ENCODE peak calls at places on chromosomes 11 and 22, in six cellular contexts. V is HepG2, J is H1, P is HL-60, T is K562, R is SK-N-SH. O is an unnamed sample.

GRCh38 chr22:29816128-29816527 is 21.9 kb downstream of the ASCC2 start:
- DNase-seq in R (no peak), V (no peak), T (no peak), P (no peak), J (no peak), O (no peak)

GRCh38 chr22:27828214-27828587 is 26.6 kb upstream of the MN1 start:
- DNase-seq in T (no peak), J (no peak), R (no peak), V (no peak), P (no peak), O (no peak)

GRCh38 chr11:61964941-61965282 is 2.5 kb downstream of the FTH1 start:
- DNase-seq in R (no peak), J (no peak), P (no peak), V (no peak), T (no peak), O (no peak)

GRCh38 chr11:128093689-128094088 is 493.7 kb downstream of the ETS1 start:
- DNase-seq in R (no peak), J (no peak), T (no peak), P (no peak), V (no peak), O (no peak)

GRCh38 chr11:62505112-62505783 is 41.4 kb downstream of the AHNAK start:
- DNase-seq in R (no peak), J (peak; percentile 74), T (peak; percentile 65), V (no peak), P (no peak), O (no peak)

GRCh38 chr11:94933225-94934130 is 39.9 kb downstream of the CWC15 start:
- DNase-seq in J (no peak), T (no peak), R (peak; percentile 35), P (no peak), V (no peak), O (no peak)

GRCh38 chr11:10725114-10725906 is 25.7 kb upstream of the CTR9 start:
- DNase-seq in T (no peak), J (no peak), R (no peak), P (peak; percentile 91), V (no peak), O (no peak)

GRCh38 chr11:19508166-19508565 is 204.5 kb upstream of the NAV2 start:
- DNase-seq in V (peak; percentile 77), P (no peak), R (no peak), T (peak; percentile 24), J (no peak), O (no peak)

GRCh38 chr11:82733444-82734119 is at the start of gene FAM181B:
- DNase-seq in P (peak; percentile 6), V (no peak), T (peak; percentile 56), J (peak; percentile 85), R (peak; percentile 89), O (no peak)

GRCh38 chr22:44200451-44200850 is 19.7 kb downstream of the PARVG start:
- DNase-seq in V (no peak), R (no peak), T (no peak), P (no peak), J (no peak), O (no peak)

GRCh38 chr11:110979696-110980095 is 265.8 kb upstream of the POU2AF2 start:
- DNase-seq in R (no peak), V (no peak), T (no peak), J (no peak), P (no peak), O (no peak)

GRCh38 chr22:49929553-49929979 is 11.1 kb downstream of the CRELD2 start:
- DNase-seq in R (peak; percentile 97), P (peak; percentile 48), V (no peak), J (peak; percentile 94), T (peak; percentile 77), O (no peak)

GRCh38 chr11:119754199-119754598 is 25.2 kb upstream of the NECTIN1 start:
- DNase-seq in T (no peak), R (no peak), J (no peak), P (no peak), V (no peak), O (no peak)

GRCh38 chr11:111206472-111206871 is 39.1 kb upstream of the POU2AF2 start:
- DNase-seq in T (no peak), J (no peak), R (no peak), P (no peak), V (no peak), O (no peak)

GRCh38 chr11:118151421-118151820 is 1.2 kb downstream of the SCN4B start:
- DNase-seq in V (no peak), J (no peak), P (no peak), R (no peak), T (no peak), O (no peak)

GRCh38 chr11:106789406-106789805 is 228.9 kb downstream of the GUCY1A2 start:
- DNase-seq in J (no peak), P (no peak), V (no peak), R (no peak), T (no peak), O (no peak)

GRCh38 chr11:22169833-22170232 is 23.1 kb upstream of the ANO5 start:
- DNase-seq in P (no peak), J (no peak), T (no peak), R (no peak), V (peak; percentile 6), O (no peak)

GRCh38 chr11:120807414-120808150 is 216.3 kb upstream of the TBCEL start:
- DNase-seq in P (no peak), J (no peak), V (peak; percentile 60), T (no peak), R (no peak), O (no peak)

GRCh38 chr11:113496026-113496651 is 20.9 kb upstream of the DRD2 start:
- DNase-seq in T (no peak), P (no peak), V (no peak), R (no peak), J (no peak), O (no peak)

GRCh38 chr11:7965386-7965785 is at the start of gene NLRP10:
- DNase-seq in J (no peak), T (no peak), R (no peak), V (no peak), P (no peak), O (no peak)

GRCh38 chr11:113242767-113243397 is 71.5 kb upstream of the TTC12 start:
- DNase-seq in R (no peak), V (no peak), J (no peak), T (no peak), P (no peak), O (no peak)

GRCh38 chr11:724063-724732 is 18.2 kb downstream of the EPS8L2 start:
- DNase-seq in J (no peak), V (no peak), R (peak; percentile 30), T (no peak), P (no peak), O (no peak)

GRCh38 chr22:31942091-31942490 is 2.2 kb upstream of the YWHAH start:
- DNase-seq in T (no peak), J (no peak), R (no peak), P (no peak), V (no peak), O (no peak)

GRCh38 chr22:48941903-48942625 is 885.6 kb downstream of the BRD1 start:
- DNase-seq in P (no peak), R (no peak), T (no peak), J (peak; percentile 33), V (no peak), O (no peak)

GRCh38 chr22:23110922-23111527 is 30.8 kb downstream of the RSPH14 start:
- DNase-seq in R (no peak), J (no peak), T (peak; percentile 65), V (no peak), P (no peak), O (no peak)

GRCh38 chr11:75159081-75159953 is 8.4 kb downstream of the SLCO2B1 start:
- DNase-seq in J (no peak), P (no peak), V (peak; percentile 85), T (no peak), R (no peak), O (no peak)
- TF ChIP-seq GABPA in J (no peak), P (no peak), V (no peak), T (no peak), R (no peak), O (no peak)

GRCh38 chr11:60124802-60125432 is 36.5 kb downstream of the MS4A2 start:
- DNase-seq in V (no peak), J (no peak), T (no peak), R (no peak), P (no peak), O (no peak)
- TF ChIP-seq GABPA in V (no peak), J (no peak), T (no peak), R (no peak), P (no peak), O (no peak)

DNA sequence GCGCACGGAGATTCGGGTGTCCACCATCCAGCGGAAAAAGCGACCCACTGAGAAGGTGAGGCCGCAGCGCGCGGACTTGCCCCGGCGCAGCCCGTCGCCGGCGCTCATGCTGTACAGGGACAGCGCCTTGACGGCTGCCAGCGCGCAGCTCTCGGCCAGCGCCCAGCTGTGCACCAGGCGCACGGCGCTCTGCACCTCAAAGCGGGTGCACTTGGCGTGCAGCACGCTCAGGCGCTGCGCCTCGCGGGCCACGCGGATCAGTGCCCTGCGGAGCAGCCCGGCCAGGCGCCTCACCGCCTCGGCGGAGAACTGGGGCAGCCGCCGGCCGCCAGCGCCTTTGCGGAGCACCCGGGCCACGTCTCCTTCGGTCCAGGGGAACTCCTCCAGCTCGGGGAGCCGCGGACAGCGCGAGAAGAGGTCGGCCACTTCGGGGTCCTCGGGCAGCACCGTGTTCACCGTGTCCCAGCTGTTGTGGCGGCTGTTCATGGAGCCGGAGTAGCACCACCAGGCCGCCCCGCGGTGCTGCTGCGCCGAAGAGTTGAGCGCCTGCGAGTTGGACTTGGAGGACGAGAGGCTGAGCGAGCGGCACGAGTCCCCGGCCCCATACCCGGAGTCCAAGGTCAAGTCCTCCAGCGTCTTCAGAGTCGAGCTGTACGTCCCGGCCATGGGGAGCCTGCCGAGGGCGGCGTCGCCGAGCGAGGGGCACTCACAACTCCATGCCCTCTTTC is 728 bp downstream of the ABTB2 start:
- DNase-seq in J (peak; percentile 81), T (peak; percentile 16), V (no peak), R (peak; percentile 75), P (peak; percentile 53), O (no peak)
- TF ChIP-seq GABPA in J (no peak), T (no peak), V (no peak), R (no peak), P (no peak), O (no peak)

DNA sequence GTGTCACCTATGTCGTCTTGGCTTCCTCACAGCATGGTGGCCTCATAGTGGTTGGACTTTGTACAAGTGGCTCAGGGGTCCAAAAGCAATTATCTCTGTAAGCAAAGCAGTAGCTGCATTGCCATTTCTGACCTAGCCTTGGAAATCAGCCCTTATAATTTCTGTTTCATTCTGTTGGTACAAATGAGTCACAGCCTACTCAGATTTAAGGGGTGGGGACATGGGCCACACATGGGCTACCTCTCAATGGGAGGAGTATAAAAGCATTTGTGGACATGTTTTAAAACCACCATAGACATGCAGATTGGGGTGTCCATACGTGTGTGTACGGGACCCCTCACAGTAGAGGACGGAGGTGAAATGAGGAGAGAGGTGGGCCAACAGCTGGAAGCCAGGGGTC is 41.6 kb downstream of the CHRDL2 start:
- DNase-seq in T (no peak), R (no peak), J (no peak), P (no peak), V (peak; percentile 21), O (no peak)
- TF ChIP-seq GABPA in T (no peak), R (no peak), J (no peak), P (no peak), V (no peak), O (no peak)